ENCODE peak calls at places on chromosomes 16 and 17, in four cellular contexts. One of them, this sample, is unnamed.

GRCh38 chr17:56594528-56595418 is 1.3 kb downstream of the NOG start:
- DNase-seq in germinal center: peak; percentile 19
- DNase-seq in A549: peak; percentile 42
- DNase-seq in GM10248: peak; percentile 39
- DNase-seq in this sample: peak; percentile 30

GRCh38 chr16:57245472-57246113 is 534 bp downstream of the ARL2BP start:
- DNase-seq in GM10248: peak; percentile 45
- DNase-seq in germinal center: peak; percentile 41
- DNase-seq in A549: peak; percentile 49
- DNase-seq in this sample: no peak

GRCh38 chr17:51185763-51186332 is 19.6 kb downstream of the NME2 start:
- DNase-seq in A549: no peak
- DNase-seq in GM10248: no peak
- DNase-seq in germinal center: no peak
- DNase-seq in this sample: no peak

GRCh38 chr16:79204486-79204885 is 396.1 kb downstream of the MAF start:
- DNase-seq in A549: no peak
- DNase-seq in GM10248: no peak
- DNase-seq in germinal center: no peak
- DNase-seq in this sample: no peak

GRCh38 chr16:70391881-70392481 is 45.3 kb downstream of the DDX19A start:
- DNase-seq in A549: no peak
- DNase-seq in germinal center: no peak
- DNase-seq in GM10248: no peak
- DNase-seq in this sample: no peak

GRCh38 chr17:45436161-45436560 is 3.5 kb upstream of the ARHGAP27 start:
- DNase-seq in GM10248: no peak
- DNase-seq in A549: no peak
- DNase-seq in germinal center: no peak
- DNase-seq in this sample: no peak

GRCh38 chr16:660459-661183 is 7.3 kb upstream of the RHOT2 start:
- DNase-seq in A549: peak; percentile 70
- DNase-seq in GM10248: peak; percentile 95
- DNase-seq in germinal center: peak; percentile 91
- DNase-seq in this sample: peak; percentile 79

GRCh38 chr16:5776876-5777275 is 679.3 kb upstream of the EEF2KMT start:
- DNase-seq in GM10248: no peak
- DNase-seq in A549: no peak
- DNase-seq in germinal center: no peak
- DNase-seq in this sample: no peak

GRCh38 chr17:38748329-38749221 is at the start of gene PCGF2:
- DNase-seq in A549: peak; percentile 89
- DNase-seq in germinal center: no peak
- DNase-seq in GM10248: no peak
- DNase-seq in this sample: peak; percentile 95

GRCh38 chr17:62787358-62787757 is 20.8 kb downstream of the MARCHF10 start:
- DNase-seq in GM10248: no peak
- DNase-seq in germinal center: no peak
- DNase-seq in A549: no peak
- DNase-seq in this sample: no peak

GRCh38 chr16:24544640-24545039 is 5.3 kb downstream of the RBBP6 start:
- DNase-seq in A549: no peak
- DNase-seq in germinal center: no peak
- DNase-seq in GM10248: no peak
- DNase-seq in this sample: no peak

This sample was measured in T47D.